ENCODE peak calls at places on chromosomes 12 and 14, in six cellular contexts. K is GDM1; W is HuH-7.5; A is left ventricle myocardium inferior; Y is HCT116; T is activated T-cell treated with anti-CD3 and anti-CD28 coated beads, Interleukin-2, amount 50 U/mL, for 1 hour. R is an unnamed sample.

GRCh38 chr12:12020762-12021161 is 50.0 kb upstream of the BCL2L14 start:
- DNase-seq in Y (no peak), A (no peak), W (no peak), K (no peak), T (no peak), R (no peak)

GRCh38 chr12:52395761-52396434 is 10.2 kb downstream of the KRT82 start:
- DNase-seq in W (peak), K (no peak), T (no peak), Y (peak), A (no peak), R (peak)

GRCh38 chr12:54430471-54431075 is 11.5 kb upstream of the ITGA5 start:
- DNase-seq in K (no peak), T (no peak), A (no peak), W (no peak), Y (no peak), R (no peak)

GRCh38 chr12:121611306-121611705 is 15.0 kb upstream of the ORAI1 start:
- DNase-seq in Y (no peak), W (no peak), A (no peak), K (no peak), T (no peak), R (no peak)

GRCh38 chr14:22489247-22489551 is 99.8 kb downstream of the DAD1 start:
- DNase-seq in K (no peak), A (no peak), T (no peak), Y (no peak), W (no peak), R (no peak)

GRCh38 chr14:55477680-55478079 is 37.3 kb upstream of the TBPL2 start:
- DNase-seq in W (no peak), Y (no peak), A (peak), T (no peak), K (no peak), R (no peak)

GRCh38 chr12:6368906-6369525 is 6.3 kb downstream of the SCNN1A start:
- DNase-seq in Y (no peak), K (no peak), W (no peak), T (no peak), A (no peak), R (no peak)

GRCh38 chr12:48979602-48980388 is 1.7 kb downstream of the WNT1 start:
- DNase-seq in T (peak), A (no peak), W (no peak), K (no peak), Y (no peak), R (no peak)

GRCh38 chr14:91396959-91397815 is 20.4 kb downstream of the CCDC88C start:
- DNase-seq in T (peak), Y (no peak), A (no peak), K (no peak), W (peak), R (peak)

GRCh38 chr14:98186140-98186539 is 1085.9 kb downstream of the BCL11B start:
- DNase-seq in A (no peak), T (no peak), W (no peak), Y (no peak), K (no peak), R (peak)

GRCh38 chr12:46489951-46490388 is 117.4 kb upstream of the SLC38A2 start:
- DNase-seq in A (no peak), W (no peak), Y (peak), K (no peak), T (no peak), R (no peak)

GRCh38 chr12:123111498-123112165 is 39.3 kb downstream of the PITPNM2 start:
- DNase-seq in Y (no peak), K (no peak), T (no peak), W (no peak), A (no peak), R (no peak)

GRCh38 chr14:101721951-101722661 is 39.4 kb upstream of the PPP2R5C start:
- DNase-seq in Y (no peak), W (no peak), K (peak), T (peak), A (no peak), R (peak)

GRCh38 chr14:100153560-100153959 is 5.9 kb downstream of the DEGS2 start:
- DNase-seq in K (no peak), T (no peak), Y (no peak), W (no peak), A (no peak), R (no peak)

GRCh38 chr12:30485230-30485890 is 210.3 kb downstream of the IPO8 start:
- DNase-seq in A (no peak), K (no peak), Y (no peak), W (no peak), T (no peak), R (no peak)

GRCh38 chr12:80966001-80966400 is 28.3 kb upstream of the LIN7A start:
- DNase-seq in A (no peak), Y (no peak), W (no peak), T (no peak), K (no peak), R (no peak)

GRCh38 chr12:64569923-64570595 is 40.2 kb upstream of the RASSF3 start:
- DNase-seq in T (no peak), Y (no peak), W (no peak), K (no peak), A (no peak), R (no peak)

GRCh38 chr14:74853581-74853980 is 22.4 kb downstream of the PROX2 start:
- DNase-seq in W (no peak), T (no peak), Y (no peak), K (no peak), A (no peak), R (no peak)

GRCh38 chr14:68815288-68816182 is 22.7 kb upstream of the ZFP36L1 start:
- DNase-seq in Y (no peak), K (no peak), W (no peak), T (no peak), A (no peak), R (no peak)

GRCh38 chr14:104350463-104351185 is 212.2 kb downstream of the KIF26A start:
- DNase-seq in T (peak), A (no peak), Y (no peak), K (no peak), W (no peak), R (no peak)

GRCh38 chr12:89414851-89415250 is 62.5 kb upstream of the DUSP6 start:
- DNase-seq in T (no peak), W (no peak), Y (no peak), A (no peak), K (no peak), R (peak)

GRCh38 chr12:50058743-50059312 is 1.4 kb downstream of the ASIC1 start:
- DNase-seq in A (no peak), K (no peak), T (peak), W (no peak), Y (no peak), R (no peak)

GRCh38 chr12:75964150-75964549 is 67.4 kb downstream of the PHLDA1 start:
- DNase-seq in A (peak), Y (no peak), W (no peak), T (no peak), K (peak), R (peak)

GRCh38 chr12:77402726-77403125 is 337.4 kb upstream of the E2F7 start:
- DNase-seq in A (no peak), Y (no peak), W (no peak), T (no peak), K (no peak), R (peak)

R was measured in epithelial cell of esophagus.